ENCODE peak calls at places on chromosome 21, in seven cellular contexts. S is stomach; I is CD8-positive, alpha-beta memory T cell; G is breast epithelium; E is HCT116; Z is neuronal stem cell; F is tibial artery. N is an unnamed sample.

GRCh38 chr21:28783641-28784185 is 209.0 kb downstream of the LTN1 start:
- DNase-seq in G (no peak), E (no peak), F (no peak), I (no peak), Z (no peak), S (no peak), N (no peak)

GRCh38 chr21:37700641-37701202 is 215.5 kb downstream of the KCNJ6 start:
- DNase-seq in G (no peak), Z (peak; percentile 60), F (no peak), E (peak; percentile 73), I (no peak), S (no peak), N (no peak)

GRCh38 chr21:43767498-43767979 is 8.6 kb downstream of the CSTB start:
- DNase-seq in Z (no peak), I (no peak), G (no peak), F (no peak), S (no peak), E (no peak), N (no peak)

GRCh38 chr21:29033301-29033700 is 8.8 kb downstream of the USP16 start:
- DNase-seq in Z (no peak), E (no peak), F (no peak), S (no peak), I (no peak), G (no peak), N (no peak)

GRCh38 chr21:16532841-16533240 is 803.1 kb downstream of the USP25 start:
- DNase-seq in I (no peak), Z (no peak), S (no peak), G (no peak), E (no peak), F (no peak), N (no peak)

GRCh38 chr21:39136711-39137110 is 46.5 kb downstream of the PSMG1 start:
- DNase-seq in Z (no peak), G (no peak), S (no peak), E (no peak), I (no peak), F (no peak), N (no peak)

GRCh38 chr21:29938968-29939858 is 583 bp downstream of the GRIK1 start:
- DNase-seq in S (no peak), Z (peak; percentile 41), I (no peak), F (no peak), G (no peak), E (no peak), N (no peak)

GRCh38 chr21:23624281-23624680 is 1983.0 kb downstream of the MRPL39 start:
- DNase-seq in I (no peak), E (no peak), Z (no peak), F (no peak), S (no peak), G (no peak), N (no peak)

GRCh38 chr21:15367061-15367626 is 302.3 kb upstream of the NRIP1 start:
- DNase-seq in E (no peak), F (no peak), Z (no peak), S (no peak), I (no peak), G (no peak), N (no peak)

GRCh38 chr21:15604424-15604823 is 125.4 kb upstream of the USP25 start:
- DNase-seq in E (no peak), S (no peak), I (no peak), G (no peak), F (no peak), Z (no peak), N (no peak)

GRCh38 chr21:14533555-14534400 is 12.3 kb downstream of the SAMSN1 start:
- DNase-seq in F (no peak), E (peak; percentile 67), Z (no peak), S (no peak), G (no peak), I (peak; percentile 23), N (no peak)

GRCh38 chr21:44350773-44351481 is 2.5 kb upstream of the TRPM2 start:
- DNase-seq in F (no peak), S (no peak), E (no peak), Z (no peak), G (no peak), I (no peak), N (no peak)

GRCh38 chr21:35226960-35227741 is 178.0 kb upstream of the RUNX1 start:
- DNase-seq in G (no peak), S (no peak), F (no peak), E (no peak), Z (no peak), I (peak; percentile 76), N (peak; percentile 71)

GRCh38 chr21:39602076-39602689 is 10.6 kb upstream of the B3GALT5 start:
- DNase-seq in F (no peak), G (no peak), S (no peak), E (no peak), I (no peak), Z (no peak), N (no peak)

GRCh38 chr21:14880922-14881321 is 183.9 kb downstream of the NRIP1 start:
- DNase-seq in E (no peak), G (no peak), S (no peak), Z (no peak), F (no peak), I (no peak), N (no peak)

GRCh38 chr21:24045775-24046215 is 1561.5 kb downstream of the MRPL39 start:
- DNase-seq in F (peak; percentile 73), E (no peak), I (no peak), S (peak; percentile 66), Z (no peak), G (peak; percentile 79), N (peak; percentile 70)

GRCh38 chr21:36723371-36723881 is 24.5 kb downstream of the SIM2 start:
- DNase-seq in S (peak; percentile 22), F (peak; percentile 53), I (no peak), Z (no peak), E (no peak), G (peak; percentile 44), N (peak; percentile 45)

GRCh38 chr21:31571879-31572278 is 87.6 kb upstream of the SOD1 start:
- DNase-seq in S (no peak), I (no peak), F (no peak), E (no peak), G (no peak), Z (no peak), N (no peak)

GRCh38 chr21:14916676-14917141 is 148.1 kb downstream of the NRIP1 start:
- DNase-seq in Z (no peak), E (no peak), G (no peak), F (no peak), I (no peak), S (no peak), N (no peak)

GRCh38 chr21:14243461-14243860 is 27.5 kb downstream of the RBM11 start:
- DNase-seq in Z (no peak), S (no peak), E (no peak), F (no peak), I (no peak), G (no peak), N (no peak)

GRCh38 chr21:35705237-35705887 is 355.0 kb downstream of the SETD4 start:
- DNase-seq in G (no peak), Z (no peak), S (no peak), E (no peak), I (no peak), F (no peak), N (no peak)

GRCh38 chr21:45405819-45406762 is 1.1 kb downstream of the COL18A1 start:
- DNase-seq in Z (peak; percentile 69), G (no peak), E (no peak), S (no peak), F (peak; percentile 67), I (no peak), N (no peak)

GRCh38 chr21:45403825-45404725 is 890 bp upstream of the COL18A1 start:
- DNase-seq in E (no peak), I (no peak), G (no peak), F (peak; percentile 94), Z (no peak), S (no peak), N (peak; percentile 62)

GRCh38 chr21:45406801-45407628 is 2.0 kb downstream of the COL18A1 start:
- DNase-seq in F (peak; percentile 72), G (no peak), S (no peak), I (no peak), Z (no peak), E (no peak), N (no peak)

GRCh38 chr21:45404726-45405270 is at the start of gene COL18A1:
- DNase-seq in F (peak; percentile 89), G (no peak), E (no peak), I (no peak), Z (peak; percentile 57), S (peak; percentile 52), N (peak; percentile 57)

GRCh38 chr21:45405271-45405818 is 380 bp downstream of the COL18A1 start:
- DNase-seq in E (no peak), I (no peak), F (peak; percentile 79), S (no peak), G (no peak), Z (no peak), N (no peak)
- H3K27ac ChIP-seq in E (peak overlapping the region; percentile 69), I (no peak overlapping the region), F (peak overlapping the region; percentile 98), S (peak overlapping the region; percentile 88), G (peak overlapping the region; percentile 94), Z (no peak overlapping the region), N (peak overlapping the region; percentile 83)

GRCh38 chr21:34100337-34100736 is 27.0 kb downstream of the MRPS6 start:
- DNase-seq in F (no peak), G (no peak), Z (no peak), I (no peak), E (no peak), S (no peak), N (no peak)
- H3K36me3 ChIP-seq in F (peaks cover 10% of the 10 kb centered on the region), G (no peaks in the 10 kb centered on the region), Z (peaks cover 12% of the 10 kb centered on the region), I (peaks cover 15% of the 10 kb centered on the region), E (no peaks in the 10 kb centered on the region), S (peaks cover 17% of the 10 kb centered on the region), N (no peaks in the 10 kb centered on the region)

DNA sequence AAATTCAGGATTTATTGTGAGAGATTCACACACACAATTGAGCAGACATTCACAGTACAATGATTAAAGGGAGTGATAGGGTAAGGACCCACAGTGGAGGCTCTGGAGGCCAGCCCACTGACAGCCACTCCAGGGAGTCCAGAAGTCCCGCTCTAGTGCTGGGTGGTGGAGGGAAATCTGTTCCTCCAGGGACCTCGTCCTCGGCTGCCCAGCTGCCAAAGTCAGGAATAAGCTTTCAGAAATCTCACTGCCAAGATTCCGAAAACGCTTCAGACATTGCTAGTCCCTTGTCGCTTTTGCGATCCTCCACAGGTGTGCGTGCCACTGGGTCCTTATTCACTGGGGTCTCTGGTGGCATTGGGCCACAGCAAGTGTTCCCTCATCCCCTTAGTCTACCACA is 2.3 kb downstream of the MX1 start:
- DNase-seq in E (no peak), F (peak; percentile 51), Z (no peak), I (no peak), S (no peak), G (no peak), N (no peak)
- H3K4me1 ChIP-seq in E (no peaks in the 10 kb centered on the region), F (peaks cover 17% of the 10 kb centered on the region), Z (no peaks in the 10 kb centered on the region), I (peaks cover 12% of the 10 kb centered on the region), S (peaks cover 12% of the 10 kb centered on the region), G (no peaks in the 10 kb centered on the region), N (peaks cover 26% of the 10 kb centered on the region)

DNA sequence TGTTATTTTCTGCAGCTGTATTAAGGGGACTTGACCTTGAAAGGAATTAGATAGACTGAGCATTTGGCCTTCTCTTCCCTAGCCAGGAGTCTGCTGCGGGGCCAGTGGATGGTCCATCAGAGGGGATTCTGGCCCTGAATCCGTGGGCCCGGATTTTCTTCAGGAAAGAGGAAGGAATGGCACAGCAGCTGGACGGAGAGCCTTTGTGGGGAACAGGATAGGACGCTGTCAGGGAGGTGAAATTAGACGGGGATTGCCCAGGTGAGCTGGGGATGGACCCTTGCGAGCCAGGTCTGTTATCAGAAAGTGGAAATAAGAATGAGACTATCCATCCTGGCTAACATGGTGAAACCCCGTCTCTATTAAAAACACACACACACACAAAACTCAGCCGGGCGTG is 1.7 kb upstream of the C2CD2 start:
- DNase-seq in E (no peak), S (no peak), Z (no peak), G (no peak), F (no peak), I (no peak), N (no peak)
- H3K27ac ChIP-seq in E (no peak overlapping the region), S (peak overlapping the region; percentile 38), Z (no peak overlapping the region), G (no peak overlapping the region), F (no peak overlapping the region), I (no peak overlapping the region), N (no peak overlapping the region)

GRCh38 chr21:25984538-25984937 is 186.0 kb downstream of the APP start:
- DNase-seq in F (no peak), E (no peak), Z (no peak), G (no peak), I (no peak), S (no peak), N (no peak)
- H3K36me3 ChIP-seq in F (peaks cover 18% of the 10 kb centered on the region), E (peaks cover 16% of the 10 kb centered on the region), Z (peaks cover 14% of the 10 kb centered on the region), G (no peaks in the 10 kb centered on the region), I (no peaks in the 10 kb centered on the region), S (peaks cover 36% of the 10 kb centered on the region), N (peaks cover 19% of the 10 kb centered on the region)

N was measured in Peyer's patch.